ENCODE peak calls at places on chromosomes 1 and 21, in seven cellular contexts. W is A549, T is endothelial cell, S is heart right ventricle, L is activated B cell treated with CpG ODN at 0.5 μM for 24 hours, N is GM23338, P is DND-41. Q is an unnamed sample.

GRCh38 chr1:36825226-36825625 is 209.1 kb downstream of the GRIK3 start:
- DNase-seq in W (no peak), T (no peak), S (no peak), L (no peak), N (no peak), P (no peak), Q (no peak)

GRCh38 chr1:5910666-5911065 is 81.6 kb downstream of the NPHP4 start:
- DNase-seq in W (no peak), T (no peak), S (no peak), L (no peak), N (no peak), P (no peak), Q (no peak)

GRCh38 chr1:152582647-152583046 is 2.3 kb upstream of the LCE3D start:
- DNase-seq in W (no peak), T (no peak), S (no peak), L (no peak), N (no peak), P (no peak), Q (no peak)

GRCh38 chr1:183877321-183877720 is 72.4 kb downstream of the RGL1 start:
- DNase-seq in W (no peak), T (no peak), S (peak), L (no peak), N (no peak), P (no peak), Q (no peak)

GRCh38 chr21:41777934-41778815 is 11.3 kb upstream of the RIPK4 start:
- DNase-seq in W (no peak), T (peak), S (peak), L (no peak), N (peak), P (peak), Q (peak)

GRCh38 chr1:94299627-94300552 is 62.5 kb upstream of the ARHGAP29 start:
- DNase-seq in W (no peak), T (no peak), S (peak), L (no peak), N (peak), P (no peak), Q (no peak)

GRCh38 chr1:10339815-10340214 is 59.0 kb upstream of the PGD start:
- DNase-seq in W (peak), T (peak), S (peak), L (no peak), N (peak), P (no peak), Q (no peak)

GRCh38 chr1:205748398-205749093 is 1.4 kb downstream of the NUCKS1 start:
- DNase-seq in W (no peak), T (no peak), S (no peak), L (no peak), N (peak), P (peak), Q (no peak)

GRCh38 chr1:114610546-114611245 is 29.3 kb upstream of the BCAS2 start:
- DNase-seq in W (no peak), T (no peak), S (no peak), L (no peak), N (no peak), P (no peak), Q (no peak)

GRCh38 chr21:33395866-33396265 is 7.3 kb upstream of the IFNGR2 start:
- DNase-seq in W (no peak), T (no peak), S (no peak), L (no peak), N (no peak), P (no peak), Q (no peak)

GRCh38 chr1:209621329-209621728 is 30.9 kb downstream of the LAMB3 start:
- DNase-seq in W (no peak), T (no peak), S (no peak), L (no peak), N (no peak), P (no peak), Q (no peak)

GRCh38 chr1:43370564-43370963 is 2.8 kb upstream of the ELOVL1 start:
- DNase-seq in W (no peak), T (no peak), S (no peak), L (no peak), N (no peak), P (no peak), Q (no peak)

GRCh38 chr1:97094257-97094972 is 372.8 kb downstream of the PTBP2 start:
- DNase-seq in W (peak), T (no peak), S (no peak), L (no peak), N (no peak), P (no peak), Q (no peak)

GRCh38 chr1:54714881-54715492 is 674 bp upstream of the TTC4 start:
- DNase-seq in W (no peak), T (no peak), S (no peak), L (no peak), N (no peak), P (no peak), Q (no peak)

GRCh38 chr21:31497939-31498338 is 153.9 kb upstream of the TIAM1 start:
- DNase-seq in W (no peak), T (no peak), S (no peak), L (no peak), N (no peak), P (no peak), Q (no peak)

GRCh38 chr1:48493031-48493430 is 21.0 kb upstream of the SPATA6 start:
- DNase-seq in W (no peak), T (no peak), S (no peak), L (no peak), N (no peak), P (no peak), Q (no peak)

GRCh38 chr1:203127672-203128611 is at the start of gene ADORA1:
- DNase-seq in W (peak), T (peak), S (peak), L (no peak), N (peak), P (no peak), Q (peak)

GRCh38 chr1:165688046-165688445 is 10.3 kb downstream of the ALDH9A1 start:
- DNase-seq in W (no peak), T (no peak), S (no peak), L (no peak), N (no peak), P (no peak), Q (no peak)

GRCh38 chr1:155978973-155979429 is 654 bp upstream of the ARHGEF2 start:
- DNase-seq in W (no peak), T (no peak), S (no peak), L (no peak), N (no peak), P (peak), Q (no peak)

GRCh38 chr1:119929643-119930310 is 33.5 kb upstream of the ADAM30 start:
- DNase-seq in W (no peak), T (no peak), S (no peak), L (no peak), N (no peak), P (no peak), Q (no peak)

GRCh38 chr1:87072431-87072830 is 158.0 kb downstream of the HS2ST1 start:
- DNase-seq in W (no peak), T (no peak), S (no peak), L (no peak), N (no peak), P (no peak), Q (no peak)

GRCh38 chr1:16607433-16607851 is 5.9 kb downstream of the NBPF1 start:
- DNase-seq in W (no peak), T (no peak), S (no peak), L (no peak), N (no peak), P (no peak), Q (peak)

GRCh38 chr1:66276229-66276628 is 257.7 kb upstream of the SGIP1 start:
- DNase-seq in W (no peak), T (no peak), S (no peak), L (no peak), N (no peak), P (peak), Q (no peak)

GRCh38 chr1:154657547-154657946 is 49.6 kb upstream of the ADAR start:
- DNase-seq in W (no peak), T (no peak), S (no peak), L (no peak), N (no peak), P (no peak), Q (no peak)

GRCh38 chr1:40848530-40849189 is 13.5 kb downstream of the CITED4 start:
- DNase-seq in W (peak), T (peak), S (peak), L (no peak), N (peak), P (peak), Q (no peak)

GRCh38 chr1:209710098-209710497 is 5.5 kb downstream of the HSD11B1 start:
- DNase-seq in W (no peak), T (no peak), S (no peak), L (no peak), N (no peak), P (no peak), Q (no peak)

GRCh38 chr1:55500601-55501000 is 285.4 kb upstream of the USP24 start:
- DNase-seq in W (no peak), T (no peak), S (no peak), L (no peak), N (no peak), P (no peak), Q (no peak)

GRCh38 chr1:44571712-44572571 is 102.3 kb downstream of the TMEM53 start:
- DNase-seq in W (peak), T (no peak), S (no peak), L (no peak), N (peak), P (peak), Q (no peak)

DNA sequence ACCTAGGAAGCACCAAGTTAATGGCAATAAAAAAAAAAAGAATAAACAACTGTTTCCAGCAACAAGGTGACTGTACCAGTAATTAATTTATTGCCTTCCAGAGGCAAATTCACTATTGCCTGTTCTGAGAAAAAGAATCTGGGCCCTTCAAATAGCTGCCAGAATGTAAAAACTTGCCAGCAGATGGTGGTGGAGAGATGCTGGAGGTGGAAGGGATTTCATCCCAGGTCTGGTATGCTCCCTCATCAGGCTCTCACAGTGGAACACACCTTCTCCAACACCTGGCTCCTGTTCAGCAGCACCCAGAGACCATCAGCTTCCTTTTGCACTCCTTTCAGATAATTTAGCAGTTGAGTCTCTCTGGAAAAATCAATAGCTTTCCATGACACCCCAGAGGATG is 792.9 kb upstream of the ADAMTS5 start:
- DNase-seq in W (no peak), T (no peak), S (no peak), L (no peak), N (no peak), P (no peak), Q (no peak)
- TF ChIP-seq CTCF in W (no peak), T (no peak), S (no peak), L (no peak), N (no peak), P (no peak), Q (no peak)

DNA sequence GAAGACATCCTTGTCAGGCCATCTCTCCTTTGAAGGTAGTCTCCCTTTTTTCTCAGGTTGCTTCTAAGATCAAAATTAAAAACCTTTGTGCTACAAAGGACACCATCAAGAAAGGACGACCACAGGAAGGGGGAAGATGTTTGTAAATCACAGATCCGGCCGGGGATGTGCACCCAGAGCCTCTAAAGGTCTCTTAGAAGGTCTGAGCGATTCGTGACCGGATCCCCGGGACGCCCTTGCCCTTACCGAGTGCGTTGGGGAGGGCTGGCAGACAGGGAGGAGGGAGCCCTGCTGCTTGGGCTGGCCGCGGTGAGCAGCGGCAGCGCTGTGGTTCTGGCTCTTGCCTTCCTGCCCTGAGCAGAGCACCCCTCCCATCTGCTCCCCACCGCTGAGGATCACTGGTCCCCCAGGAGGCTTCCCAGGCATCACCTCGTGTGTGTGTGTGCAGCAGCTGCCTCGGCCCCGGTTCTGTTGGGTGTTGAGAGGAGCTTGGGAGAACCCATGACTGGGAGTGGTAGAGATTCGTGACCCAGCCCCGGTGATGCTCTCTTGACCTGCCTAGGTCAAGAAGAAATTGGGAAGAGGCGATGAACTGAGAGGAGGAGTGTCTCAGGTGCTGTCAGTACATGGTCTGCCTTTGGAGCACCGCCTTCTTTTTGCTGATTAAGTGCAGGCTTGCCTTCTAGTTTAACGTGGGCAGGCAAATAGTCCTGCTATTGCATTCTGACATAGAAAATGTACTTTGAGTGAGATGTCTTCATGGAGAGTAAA is 34.5 kb downstream of the AGPAT3 start:
- DNase-seq in W (no peak), T (no peak), S (no peak), L (no peak), N (no peak), P (no peak), Q (no peak)
- TF ChIP-seq CTCF in W (no peak), T (no peak), S (no peak), L (no peak), N (no peak), P (no peak), Q (no peak)

GRCh38 chr1:222921951-222922350 is 107.1 kb downstream of the DISP1 start:
- DNase-seq in W (no peak), T (no peak), S (no peak), L (no peak), N (no peak), P (no peak), Q (no peak)

GRCh38 chr1:222920169-222920568 is 105.3 kb downstream of the DISP1 start:
- DNase-seq in W (no peak), T (no peak), S (no peak), L (no peak), N (no peak), P (no peak), Q (no peak)

GRCh38 chr1:222919478-222919865 is 104.6 kb downstream of the DISP1 start:
- DNase-seq in W (no peak), T (no peak), S (no peak), L (no peak), N (no peak), P (no peak), Q (no peak)

GRCh38 chr1:222916067-222916466 is 101.2 kb downstream of the DISP1 start:
- DNase-seq in W (no peak), T (no peak), S (no peak), L (no peak), N (no peak), P (no peak), Q (no peak)

DNA sequence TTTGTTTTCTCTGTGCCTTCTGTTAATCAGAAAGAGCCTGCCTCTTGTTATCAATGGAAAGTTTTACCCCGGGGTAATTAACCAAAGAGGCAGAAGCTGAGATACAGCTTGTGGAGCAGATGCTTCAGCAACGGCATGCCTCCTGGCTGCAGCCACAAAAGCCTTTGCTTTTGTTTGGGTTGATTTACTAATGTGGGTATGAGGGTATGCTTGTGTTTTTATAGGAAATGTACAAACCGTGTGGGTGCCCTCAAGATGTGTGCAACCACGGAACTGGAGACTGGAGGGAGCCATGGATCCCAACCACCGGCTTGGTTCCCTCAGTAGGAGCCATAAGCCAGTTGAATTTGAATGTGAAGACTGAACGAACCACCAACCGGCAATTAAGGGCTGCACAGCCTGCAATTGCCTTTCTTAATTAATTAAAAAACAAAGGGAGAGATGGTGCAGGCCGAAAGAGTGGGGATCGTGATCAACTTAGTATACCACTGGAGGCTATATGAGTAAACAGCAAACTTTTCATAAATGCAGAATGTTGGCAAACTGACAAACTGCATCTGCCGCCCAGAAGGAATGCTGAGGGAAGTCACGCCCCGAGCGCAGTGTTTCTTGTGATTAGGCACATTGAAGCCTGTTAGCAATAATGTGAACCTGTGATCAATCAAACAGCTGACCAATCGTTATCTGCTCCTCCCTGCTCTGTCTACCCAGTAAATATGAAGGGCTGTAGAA is 104.1 kb downstream of the DISP1 start:
- DNase-seq in W (no peak), T (no peak), S (no peak), L (no peak), N (no peak), P (no peak), Q (no peak)
- TF ChIP-seq CTCF in W (no peak), T (no peak), S (no peak), L (no peak), N (no peak), P (no peak), Q (no peak)

GRCh38 chr1:62337535-62337784 is 18.2 kb upstream of the KANK4 start:
- DNase-seq in W (no peak), T (no peak), S (no peak), L (no peak), N (no peak), P (no peak), Q (no peak)

GRCh38 chr1:62336638-62337534 is 17.7 kb upstream of the KANK4 start:
- DNase-seq in W (no peak), T (no peak), S (no peak), L (no peak), N (no peak), P (no peak), Q (no peak)

GRCh38 chr1:62335656-62336055 is 16.4 kb upstream of the KANK4 start:
- DNase-seq in W (no peak), T (no peak), S (no peak), L (no peak), N (peak), P (no peak), Q (no peak)

GRCh38 chr1:62333431-62333830 is 14.2 kb upstream of the KANK4 start:
- DNase-seq in W (no peak), T (no peak), S (no peak), L (no peak), N (no peak), P (peak), Q (no peak)

GRCh38 chr1:62334434-62334833 is 15.2 kb upstream of the KANK4 start:
- DNase-seq in W (no peak), T (no peak), S (no peak), L (no peak), N (no peak), P (no peak), Q (no peak)
- TF ChIP-seq CTCF in W (no peak), T (peak), S (no peak), L (no peak), N (no peak), P (no peak), Q (no peak)

Q was measured in omental fat pad.